ENCODE peak calls at places on chromosomes 3 and 15, in ten cellular contexts. C, M, X, V, N, Z, H, W, Y and K are unnamed samples.

GRCh38 chr15:52735231-52736089 is 54.7 kb downstream of the ONECUT1 start:
- DNase-seq in V (peak), C (peak), H (no peak), X (peak), M (no peak), Y (peak), Z (peak), N (no peak), W (peak), K (peak)

GRCh38 chr3:192188218-192188835 is 539.0 kb downstream of the FGF12 start:
- DNase-seq in M (no peak), X (peak), H (no peak), W (no peak), V (no peak), C (peak), Y (peak), N (peak), Z (peak), K (peak)

GRCh38 chr3:150763841-150764483 is 993 bp upstream of the SIAH2 start:
- DNase-seq in X (peak), W (no peak), Y (peak), N (peak), V (peak), M (peak), H (peak), C (no peak), Z (peak), K (peak)

GRCh38 chr3:123104550-123104949 is 37.7 kb downstream of the PDIA5 start:
- DNase-seq in Y (no peak), V (no peak), C (no peak), N (no peak), H (no peak), W (no peak), Z (no peak), X (no peak), M (no peak), K (no peak)

GRCh38 chr15:100170280-100170654 is 171.5 kb downstream of the ADAMTS17 start:
- DNase-seq in W (peak), Y (no peak), V (no peak), C (no peak), Z (no peak), N (no peak), M (peak), X (peak), H (no peak), K (no peak)

GRCh38 chr3:30476373-30477082 is 129.9 kb upstream of the TGFBR2 start:
- DNase-seq in Y (no peak), C (no peak), N (no peak), H (no peak), Z (no peak), X (no peak), V (no peak), M (no peak), W (peak), K (no peak)

GRCh38 chr3:67650084-67650483 is 4.3 kb downstream of the SUCLG2 start:
- DNase-seq in W (no peak), Z (no peak), C (no peak), H (no peak), Y (no peak), N (no peak), V (no peak), M (no peak), X (no peak), K (no peak)

GRCh38 chr3:74691946-74692345 is 77.5 kb upstream of the CNTN3 start:
- DNase-seq in M (no peak), W (no peak), H (no peak), V (no peak), X (no peak), C (no peak), N (no peak), Y (no peak), Z (no peak), K (no peak)

GRCh38 chr3:98670020-98670419 is 76.6 kb upstream of the CPOX start:
- DNase-seq in H (no peak), X (no peak), W (no peak), M (no peak), C (no peak), Y (no peak), V (no peak), Z (no peak), N (no peak), K (no peak)

GRCh38 chr15:32877620-32878019 is 159.8 kb downstream of the GREM1 start:
- DNase-seq in W (no peak), V (no peak), Y (no peak), N (no peak), H (no peak), Z (no peak), X (no peak), M (no peak), C (no peak), K (no peak)

GRCh38 chr15:96343529-96344072 is 13.1 kb downstream of the NR2F2 start:
- DNase-seq in H (no peak), N (no peak), V (no peak), W (no peak), X (no peak), Y (peak), Z (no peak), C (no peak), M (peak), K (no peak)

GRCh38 chr3:169448501-169448900 is 215.0 kb downstream of the MECOM start:
- DNase-seq in N (no peak), Y (no peak), X (no peak), V (no peak), C (no peak), Z (no peak), H (no peak), M (no peak), W (no peak), K (no peak)

GRCh38 chr3:11391930-11392688 is 119.9 kb downstream of the ATG7 start:
- DNase-seq in H (no peak), M (no peak), W (no peak), Y (no peak), V (no peak), C (no peak), X (no peak), Z (no peak), N (no peak), K (no peak)

GRCh38 chr3:46006646-46007045 is 11.0 kb upstream of the FYCO1 start:
- DNase-seq in X (no peak), N (no peak), V (no peak), Z (no peak), W (no peak), H (no peak), M (no peak), Y (no peak), C (no peak), K (no peak)

GRCh38 chr3:14508505-14508819 is 31.7 kb downstream of the GRIP2 start:
- DNase-seq in X (no peak), H (peak), Y (no peak), C (no peak), W (no peak), N (no peak), V (no peak), Z (no peak), M (no peak), K (no peak)

GRCh38 chr3:180624714-180625113 is 22.8 kb downstream of the TTC14 start:
- DNase-seq in W (no peak), Y (no peak), V (no peak), Z (no peak), H (no peak), N (no peak), C (no peak), M (no peak), X (no peak), K (no peak)

GRCh38 chr3:86800116-86800515 is 190.8 kb downstream of the VGLL3 start:
- DNase-seq in Y (no peak), V (no peak), H (no peak), W (no peak), Z (no peak), C (no peak), M (no peak), X (no peak), N (no peak), K (no peak)

GRCh38 chr3:64398431-64398830 is 173.2 kb upstream of the PRICKLE2 start:
- DNase-seq in Y (no peak), X (no peak), H (no peak), M (no peak), C (peak), Z (no peak), W (no peak), V (no peak), N (no peak), K (no peak)

GRCh38 chr15:26628879-26629529 is 143.9 kb downstream of the GABRB3 start:
- DNase-seq in V (no peak), X (no peak), N (peak), Z (peak), W (no peak), H (peak), C (no peak), M (no peak), Y (peak), K (no peak)

GRCh38 chr3:52162250-52162872 is 8.1 kb upstream of the POC1A start:
- DNase-seq in N (no peak), Z (no peak), W (no peak), V (no peak), M (no peak), C (no peak), H (no peak), Y (no peak), X (no peak), K (no peak)

DNA sequence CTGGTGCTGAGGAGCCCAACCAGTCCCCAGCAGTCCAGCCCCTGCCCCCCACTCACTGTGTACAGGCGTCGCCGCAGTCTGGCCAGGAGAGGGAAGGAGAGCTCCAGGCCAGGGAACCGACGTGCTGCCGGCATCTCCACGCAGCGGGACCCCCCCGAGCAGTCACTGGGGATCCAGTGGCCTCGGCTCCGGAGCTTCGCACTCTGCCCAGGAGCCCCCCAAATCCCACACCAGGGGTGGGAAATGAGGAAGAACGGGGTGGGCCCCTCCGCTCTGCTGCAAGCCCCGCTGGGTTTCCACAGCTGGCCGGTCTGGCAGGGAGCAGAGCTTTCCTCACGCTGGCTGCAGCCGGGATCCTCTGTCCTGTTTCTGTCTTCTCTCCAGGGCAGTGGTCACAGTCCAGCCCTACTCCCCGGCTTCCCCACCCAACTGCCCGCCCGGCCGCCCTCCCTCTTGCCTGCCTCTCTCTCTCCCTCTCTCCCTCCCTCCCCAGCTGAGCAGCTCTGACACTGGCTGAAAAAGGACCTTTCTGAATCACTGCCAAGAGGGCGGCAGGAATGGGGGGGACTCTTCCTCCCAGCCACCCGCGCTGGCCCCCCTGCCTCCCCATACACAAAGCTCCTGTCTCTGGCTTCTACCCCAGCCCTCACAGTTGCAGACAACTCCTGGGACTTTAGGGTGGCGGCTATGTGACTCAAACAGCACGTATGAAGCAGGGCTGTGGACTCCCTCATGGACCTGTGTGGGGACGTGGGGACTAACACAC is 15.8 kb downstream of the TNK2 start:
- DNase-seq in M (no peak), N (peak), Y (peak), C (no peak), X (no peak), V (peak), H (no peak), W (no peak), Z (no peak), K (no peak)
- TF ChIP-seq CTCF in M (no peak), N (no peak), Y (no peak), C (no peak), X (no peak), V (no peak), H (no peak), W (no peak), Z (no peak), K (no peak)

GRCh38 chr3:126124148-126124868 is 40.4 kb upstream of the SLC41A3 start:
- DNase-seq in Y (no peak), V (no peak), M (peak), Z (no peak), W (no peak), X (no peak), C (peak), H (peak), N (peak), K (no peak)
- TF ChIP-seq CTCF in Y (no peak), V (no peak), M (no peak), Z (no peak), W (no peak), X (no peak), C (no peak), H (no peak), N (no peak), K (no peak)

DNA sequence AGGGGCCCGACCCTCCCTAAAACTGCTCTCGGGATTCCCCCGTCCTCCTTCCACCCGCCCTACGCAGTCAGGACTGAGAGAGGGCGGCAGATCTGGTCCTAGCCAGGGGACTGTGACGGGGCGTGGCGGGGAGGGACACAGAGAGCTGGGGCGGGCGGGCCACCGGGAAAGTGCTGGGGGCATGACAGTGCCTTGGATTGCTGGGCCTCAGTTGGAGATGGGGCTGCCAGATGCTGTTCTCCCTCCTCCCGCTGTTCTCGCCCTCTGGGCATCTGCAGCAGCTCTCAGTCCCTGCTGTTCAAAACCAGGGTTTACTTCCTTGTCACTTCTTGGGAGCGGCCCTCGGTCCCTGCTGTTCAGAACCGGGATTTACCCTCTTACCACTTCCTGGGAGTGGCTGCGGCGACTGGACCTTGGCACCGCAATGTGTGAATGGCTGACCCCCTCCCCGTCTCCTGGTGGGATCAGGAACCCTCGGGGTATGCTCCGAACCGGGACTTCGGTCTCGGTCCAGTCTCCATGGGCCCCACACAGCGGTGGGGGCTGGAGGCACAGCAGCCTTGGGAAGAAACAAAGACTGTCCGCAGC is 1.8 kb upstream of the RPP25 start:
- DNase-seq in W (no peak), Z (no peak), H (peak), V (peak), X (no peak), C (no peak), Y (peak), M (peak), N (peak), K (peak)
- TF ChIP-seq CTCF in W (no peak), Z (no peak), H (peak), V (peak), X (no peak), C (no peak), Y (peak), M (no peak), N (no peak), K (peak)

GRCh38 chr3:117719316-117719926 is 1009.8 kb downstream of the TUSC7 start:
- DNase-seq in C (no peak), X (peak), Y (peak), M (no peak), Z (no peak), N (no peak), H (no peak), W (no peak), V (no peak), K (no peak)
- TF ChIP-seq CTCF in C (peak), X (peak), Y (peak), M (peak), Z (no peak), N (peak), H (no peak), W (peak), V (peak), K (peak)

GRCh38 chr15:39177561-39177960 is 403.3 kb upstream of the THBS1 start:
- DNase-seq in H (no peak), N (no peak), W (no peak), Y (no peak), M (no peak), V (no peak), C (no peak), X (no peak), Z (no peak), K (no peak)

GRCh38 chr15:39173426-39173825 is 407.5 kb upstream of the THBS1 start:
- DNase-seq in V (no peak), Z (no peak), M (no peak), C (no peak), Y (no peak), W (no peak), H (no peak), N (no peak), X (no peak), K (no peak)

GRCh38 chr15:39174332-39174731 is 406.5 kb upstream of the THBS1 start:
- DNase-seq in N (no peak), C (no peak), M (no peak), V (no peak), H (no peak), Z (no peak), W (no peak), X (no peak), Y (no peak), K (no peak)

GRCh38 chr15:39171944-39172368 is 408.9 kb upstream of the THBS1 start:
- DNase-seq in H (no peak), V (no peak), C (peak), Z (no peak), M (peak), X (no peak), W (no peak), Y (peak), N (no peak), K (no peak)

GRCh38 chr15:39172380-39173281 is 408.2 kb upstream of the THBS1 start:
- DNase-seq in M (no peak), N (no peak), Z (no peak), H (no peak), V (no peak), W (no peak), C (no peak), X (no peak), Y (no peak), K (no peak)
- TF ChIP-seq CTCF in M (no peak), N (no peak), Z (no peak), H (no peak), V (no peak), W (no peak), C (no peak), X (no peak), Y (no peak), K (no peak)

GRCh38 chr15:92101706-92102434 is 248.4 kb downstream of the SLCO3A1 start:
- DNase-seq in W (no peak), M (no peak), Y (no peak), X (no peak), H (no peak), C (no peak), Z (no peak), V (no peak), N (no peak), K (no peak)

GRCh38 chr15:92100751-92101150 is 247.2 kb downstream of the SLCO3A1 start:
- DNase-seq in C (no peak), W (no peak), V (no peak), Z (no peak), Y (no peak), N (no peak), M (no peak), X (no peak), H (no peak), K (no peak)

GRCh38 chr15:92098869-92099268 is 245.4 kb downstream of the SLCO3A1 start:
- DNase-seq in V (no peak), C (no peak), W (no peak), Z (no peak), M (no peak), H (no peak), X (no peak), Y (no peak), N (no peak), K (no peak)

GRCh38 chr15:92095691-92096090 is 242.2 kb downstream of the SLCO3A1 start:
- DNase-seq in V (no peak), C (no peak), Z (no peak), W (no peak), M (no peak), X (peak), N (no peak), Y (no peak), H (no peak), K (no peak)

DNA sequence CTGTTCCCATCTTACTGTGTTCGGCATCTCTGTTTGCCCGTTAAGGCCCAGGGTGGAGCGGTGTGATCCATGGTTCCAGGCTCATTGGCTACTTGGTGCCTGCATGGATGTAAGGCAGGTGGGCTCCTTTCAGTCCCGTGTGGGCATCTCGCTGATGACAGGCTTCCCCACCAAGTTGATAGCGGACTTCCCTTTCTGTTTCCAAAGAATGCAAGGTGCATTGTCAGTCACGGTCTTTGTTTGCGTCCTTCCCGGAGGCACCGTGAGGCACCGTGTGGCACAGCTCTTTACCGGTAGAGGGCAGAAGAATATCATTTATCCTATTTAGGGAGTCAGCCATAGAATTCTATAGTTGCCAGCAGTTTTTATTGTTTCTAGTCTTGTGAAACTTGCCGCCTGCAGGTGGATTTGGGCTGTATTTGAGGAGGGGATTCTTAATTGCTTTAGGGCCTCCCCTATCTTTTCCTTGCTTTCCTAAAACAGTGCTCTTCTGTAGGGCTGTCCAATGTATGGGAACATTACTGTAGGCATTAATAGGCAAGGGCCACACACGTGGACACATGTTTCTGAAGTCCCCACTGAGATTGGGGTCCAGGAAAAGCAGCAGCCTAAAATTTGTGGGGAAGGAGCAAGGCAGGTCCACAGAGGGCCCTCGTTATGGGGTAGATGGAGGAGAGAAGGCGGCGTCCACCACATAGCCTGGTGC is 244.1 kb downstream of the SLCO3A1 start:
- DNase-seq in M (no peak), Z (no peak), V (no peak), X (peak), W (no peak), H (peak), C (peak), Y (peak), N (no peak), K (peak)
- TF ChIP-seq CTCF in M (no peak), Z (peak), V (peak), X (peak), W (peak), H (peak), C (peak), Y (peak), N (peak), K (peak)

GRCh38 chr3:139541156-139541897 is 1.8 kb upstream of the RBP1 start:
- DNase-seq in N (no peak), H (no peak), Z (no peak), Y (no peak), W (no peak), X (no peak), M (no peak), V (no peak), C (no peak), K (no peak)

GRCh38 chr3:139540686-139541085 is 1.1 kb upstream of the RBP1 start:
- DNase-seq in W (no peak), C (no peak), X (no peak), Y (no peak), Z (no peak), H (no peak), M (no peak), V (no peak), N (no peak), K (no peak)

GRCh38 chr3:139537795-139538538 is 1.6 kb downstream of the RBP1 start:
- DNase-seq in H (no peak), Y (no peak), C (no peak), V (no peak), M (no peak), X (no peak), W (no peak), Z (no peak), N (no peak), K (no peak)

GRCh38 chr3:139538733-139539132 is 809 bp downstream of the RBP1 start:
- DNase-seq in C (no peak), M (no peak), W (no peak), N (peak), H (no peak), V (no peak), X (no peak), Z (no peak), Y (peak), K (no peak)

DNA sequence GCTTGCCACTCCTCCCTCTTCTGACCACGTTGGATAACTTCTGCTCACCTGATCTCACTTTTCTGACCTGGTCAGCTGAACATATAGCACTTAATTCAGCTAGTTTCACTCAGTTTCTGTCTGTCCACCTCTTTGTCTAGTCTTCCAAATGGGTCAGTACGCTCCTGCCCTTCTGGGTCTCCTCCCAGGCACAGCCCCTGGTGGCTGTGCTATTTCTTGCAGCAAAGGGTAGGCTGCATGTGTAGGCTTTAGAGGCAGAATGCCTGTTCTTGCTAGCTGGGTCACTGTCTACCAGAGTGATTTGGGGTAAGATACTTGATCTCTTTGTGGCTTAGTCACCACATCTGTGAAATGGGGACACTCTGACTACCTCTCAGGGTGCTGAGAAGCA is 2.4 kb upstream of the RBP1 start:
- DNase-seq in Z (no peak), V (no peak), N (no peak), Y (no peak), X (no peak), M (no peak), C (no peak), H (no peak), W (no peak), K (no peak)
- TF ChIP-seq CTCF in Z (no peak), V (no peak), N (no peak), Y (no peak), X (no peak), M (no peak), C (no peak), H (no peak), W (peak), K (peak)

GRCh38 chr3:73086071-73086494 is 24.6 kb downstream of the EBLN2 start:
- DNase-seq in N (peak), X (peak), V (no peak), W (no peak), C (peak), M (no peak), Y (peak), Z (peak), H (no peak), K (peak)
- TF ChIP-seq CTCF in N (peak), X (peak), V (peak), W (peak), C (peak), M (peak), Y (peak), Z (peak), H (peak), K (peak)